ENCODE peak calls at places on chromosomes 5 and 9, in seven cellular contexts. R is K562, U is IMR-90, V is GM12878, Q is H1, A is A549, J is HepG2. T is an unnamed sample.

GRCh38 chr5:137649228-137649890 is 86.5 kb downstream of the KLHL3 start:
- DNase-seq in R (no peak), U (peak; percentile 60), V (no peak), Q (no peak), A (no peak), J (no peak), T (no peak)

GRCh38 chr9:89743576-89744254 is 138.9 kb downstream of the GADD45G start:
- DNase-seq in R (no peak), U (no peak), V (peak; percentile 71), Q (peak; percentile 9), A (no peak), J (no peak), T (no peak)

GRCh38 chr5:71697967-71698366 is 21.1 kb upstream of the CARTPT start:
- DNase-seq in R (peak; percentile 61), U (no peak), V (no peak), Q (peak; percentile 71), A (no peak), J (peak; percentile 7), T (no peak)

GRCh38 chr5:52771343-52772039 is 16.2 kb upstream of the ITGA1 start:
- DNase-seq in R (no peak), U (no peak), V (no peak), Q (no peak), A (no peak), J (no peak), T (no peak)

GRCh38 chr5:177189416-177189815 is 55.8 kb downstream of the NSD1 start:
- DNase-seq in R (no peak), U (peak; percentile 51), V (no peak), Q (no peak), A (no peak), J (no peak), T (no peak)

GRCh38 chr9:15155323-15155722 is 151.7 kb downstream of the TTC39B start:
- DNase-seq in R (no peak), U (no peak), V (no peak), Q (no peak), A (no peak), J (no peak), T (no peak)

GRCh38 chr5:36740259-36740898 is 134.0 kb downstream of the SLC1A3 start:
- DNase-seq in R (peak; percentile 45), U (peak; percentile 71), V (no peak), Q (no peak), A (no peak), J (no peak), T (no peak)

GRCh38 chr5:38468202-38468656 is 88.2 kb downstream of the LIFR start:
- DNase-seq in R (no peak), U (peak; percentile 97), V (no peak), Q (no peak), A (peak; percentile 81), J (peak; percentile 50), T (peak; percentile 16)

GRCh38 chr9:95048225-95049087 is 269.1 kb downstream of the FANCC start:
- DNase-seq in R (peak; percentile 94), U (no peak), V (no peak), Q (no peak), A (no peak), J (peak; percentile 72), T (no peak)

GRCh38 chr9:134842321-134842720 is 38.3 kb upstream of the FCN2 start:
- DNase-seq in R (no peak), U (no peak), V (no peak), Q (no peak), A (no peak), J (no peak), T (no peak)

GRCh38 chr5:143318270-143318669 is 85.2 kb downstream of the NR3C1 start:
- DNase-seq in R (no peak), U (no peak), V (no peak), Q (no peak), A (no peak), J (no peak), T (no peak)

DNA sequence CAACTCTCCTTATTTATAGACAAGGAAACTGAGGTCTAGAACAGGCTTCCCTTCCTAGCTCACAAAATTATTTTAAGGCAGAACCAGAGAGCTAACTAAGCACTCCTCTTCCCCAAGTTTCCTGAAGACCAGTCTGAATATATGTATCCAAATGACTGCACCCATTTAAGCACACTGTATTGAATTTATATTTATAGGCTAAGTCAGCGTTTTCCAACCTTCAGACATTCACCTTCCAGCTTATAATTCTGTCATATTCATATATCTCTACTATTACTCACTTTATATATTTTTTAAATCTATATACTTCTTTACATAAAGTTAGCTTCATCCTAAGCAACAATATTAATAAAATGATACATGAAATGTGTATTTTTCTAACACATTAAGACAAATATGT is 13.8 kb upstream of the PTGER4 start:
- DNase-seq in R (no peak), U (no peak), V (no peak), Q (no peak), A (no peak), J (no peak), T (no peak)
- TF ChIP-seq CEBPB in R (no peak), U (no peak), V (no peak), Q (no peak), A (no peak), J (no peak), T (no peak)

DNA sequence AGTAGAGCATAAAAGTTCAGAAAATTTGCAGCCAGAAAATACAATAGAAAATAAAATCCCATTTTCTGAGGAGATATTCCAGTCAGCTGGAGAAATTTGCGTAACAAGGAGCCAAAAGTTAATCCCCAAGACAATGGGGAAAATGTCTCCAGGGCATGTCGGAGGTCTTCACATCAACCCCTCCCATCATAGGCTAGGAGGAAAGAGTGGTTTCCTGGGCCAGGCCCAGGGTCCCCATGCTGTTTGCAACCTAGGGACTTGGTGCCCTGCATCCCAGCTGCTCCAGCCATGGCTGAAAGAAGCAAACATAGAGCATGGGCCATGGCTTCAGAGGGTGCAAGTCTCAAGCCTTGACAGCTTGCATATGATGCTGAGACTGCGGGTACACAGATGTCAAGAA is 255.0 kb downstream of the DTWD2 start:
- DNase-seq in R (no peak), U (no peak), V (no peak), Q (no peak), A (no peak), J (no peak), T (no peak)
- TF ChIP-seq CEBPB in R (no peak), U (no peak), V (no peak), Q (no peak), A (no peak), J (no peak), T (no peak)

GRCh38 chr9:109831996-109832395 is 52.0 kb downstream of the PALM2AKAP2 start:
- DNase-seq in R (no peak), U (no peak), V (no peak), Q (no peak), A (no peak), J (no peak), T (no peak)
- TF ChIP-seq CEBPB in R (no peak), U (no peak), V (no peak), Q (no peak), A (no peak), J (no peak), T (no peak)

GRCh38 chr5:67636091-67636490 is 439.5 kb upstream of the CD180 start:
- DNase-seq in R (no peak), U (no peak), V (no peak), Q (no peak), A (no peak), J (no peak), T (no peak)
- TF ChIP-seq CEBPB in R (no peak), U (no peak), V (no peak), Q (no peak), A (no peak), J (no peak), T (no peak)

DNA sequence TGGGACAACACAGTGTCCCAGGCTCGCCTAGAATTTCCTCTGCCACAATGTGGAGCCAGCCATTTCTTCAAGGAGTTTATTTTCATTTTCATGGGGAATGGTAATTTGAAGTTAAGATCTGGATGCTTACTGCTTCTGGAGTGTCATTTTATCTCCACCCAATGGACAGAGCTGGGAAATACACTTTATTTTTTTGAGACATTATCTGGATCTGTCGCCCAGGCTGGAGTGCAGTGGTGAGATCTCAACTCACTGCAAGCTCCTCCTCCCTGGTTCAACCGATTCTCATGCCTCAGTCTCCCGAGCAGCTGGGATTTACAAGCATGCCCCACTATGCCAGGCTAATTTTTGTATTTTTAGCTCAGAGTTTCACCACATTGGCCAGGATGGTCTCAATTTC is 12.7 kb upstream of the THG1L start:
- DNase-seq in R (peak; percentile 53), U (peak; percentile 77), V (peak; percentile 28), Q (no peak), A (peak; percentile 55), J (peak; percentile 23), T (peak; percentile 19)
- TF ChIP-seq CEBPB in R (no peak), U (no peak), V (no peak), Q (no peak), A (no peak), J (no peak), T (no peak)

DNA sequence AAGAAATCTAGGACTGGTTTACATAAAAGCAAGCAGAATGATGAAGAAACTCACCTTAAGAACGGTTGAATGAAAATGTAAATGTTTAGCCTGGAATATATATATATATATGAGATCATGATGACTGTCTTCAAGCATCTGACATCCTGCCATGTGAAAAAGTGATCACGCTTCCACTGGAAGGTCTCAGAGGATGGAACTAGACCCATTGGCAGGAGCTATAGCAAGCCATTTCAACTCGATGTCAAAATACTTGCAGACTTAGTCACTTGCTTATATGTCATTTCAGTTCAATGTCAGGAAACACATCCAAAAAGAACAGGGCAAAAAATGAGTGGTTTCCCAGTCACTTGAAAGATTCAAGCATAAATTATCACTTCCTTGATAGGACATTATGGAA is 22.2 kb upstream of the TMEM161B start:
- DNase-seq in R (no peak), U (peak; percentile 72), V (no peak), Q (no peak), A (no peak), J (no peak), T (no peak)
- TF ChIP-seq CEBPB in R (no peak), U (no peak), V (no peak), Q (no peak), A (no peak), J (no peak), T (no peak)

GRCh38 chr9:7967093-7967827 is 167.7 kb upstream of the DMAC1 start:
- DNase-seq in R (no peak), U (no peak), V (no peak), Q (no peak), A (no peak), J (no peak), T (no peak)

GRCh38 chr9:7968642-7969041 is 169.1 kb upstream of the DMAC1 start:
- DNase-seq in R (no peak), U (no peak), V (no peak), Q (no peak), A (no peak), J (no peak), T (no peak)

GRCh38 chr9:7965091-7965490 is 165.5 kb upstream of the DMAC1 start:
- DNase-seq in R (no peak), U (no peak), V (no peak), Q (no peak), A (no peak), J (no peak), T (no peak)

GRCh38 chr9:7970666-7971335 is 171.2 kb upstream of the DMAC1 start:
- DNase-seq in R (no peak), U (no peak), V (no peak), Q (no peak), A (no peak), J (no peak), T (no peak)

GRCh38 chr9:7967851-7968250 is 168.3 kb upstream of the DMAC1 start:
- DNase-seq in R (no peak), U (no peak), V (no peak), Q (no peak), A (no peak), J (no peak), T (no peak)
- TF ChIP-seq CEBPB in R (no peak), U (no peak), V (no peak), Q (no peak), A (no peak), J (no peak), T (no peak)